ENCODE peak calls at places on chromosomes 7 and 10, in four cellular contexts. G, W, I and J are unnamed samples.

GRCh38 chr7:102942181-102942882 is 29.5 kb downstream of the LRRC17 start:
- DNase-seq in G (no peak), W (no peak), I (no peak), J (no peak)

GRCh38 chr7:36155811-36156361 is 2.8 kb downstream of the EEPD1 start:
- DNase-seq in G (no peak), I (no peak), W (peak), J (no peak)

GRCh38 chr10:80498833-80499671 is 38.6 kb upstream of the SH2D4B start:
- DNase-seq in W (peak), I (peak), G (peak), J (peak)

GRCh38 chr7:103989785-103990775 is 622 bp upstream of the RELN start:
- DNase-seq in W (peak), G (no peak), I (no peak), J (no peak)

GRCh38 chr7:141864765-141865447 is 23.6 kb upstream of the PRSS37 start:
- DNase-seq in I (no peak), W (peak), G (no peak), J (no peak)

GRCh38 chr7:8295638-8296361 is 33.8 kb upstream of the ICA1 start:
- DNase-seq in I (peak), W (peak), G (peak), J (peak)

GRCh38 chr7:77453531-77453930 is 37.4 kb upstream of the GSAP start:
- DNase-seq in W (no peak), I (no peak), G (no peak), J (no peak)

GRCh38 chr7:135942614-135943013 is 34.5 kb downstream of the MTPN start:
- DNase-seq in G (no peak), W (no peak), I (no peak), J (no peak)

GRCh38 chr7:734214-734613 is 7.1 kb upstream of the PRKAR1B start:
- DNase-seq in G (no peak), W (no peak), I (no peak), J (no peak)

GRCh38 chr10:130341325-130341724 is 205.1 kb downstream of the GLRX3 start:
- DNase-seq in G (no peak), W (no peak), I (no peak), J (no peak)

GRCh38 chr10:121392657-121393056 is 205.6 kb downstream of the FGFR2 start:
- DNase-seq in G (no peak), W (no peak), I (no peak), J (no peak)

GRCh38 chr10:17059197-17059688 is 70.4 kb downstream of the CUBN start:
- DNase-seq in G (peak), W (peak), I (no peak), J (peak)

GRCh38 chr7:129225931-129226572 is 1.2 kb downstream of the AHCYL2 start:
- DNase-seq in W (no peak), I (no peak), G (no peak), J (no peak)

GRCh38 chr10:112755446-112756117 is 194.5 kb upstream of the TCF7L2 start:
- DNase-seq in G (no peak), W (no peak), I (no peak), J (no peak)

GRCh38 chr7:3043544-3044395 is at the start of gene CARD11:
- DNase-seq in I (no peak), G (no peak), W (no peak), J (no peak)

GRCh38 chr7:4196121-4196819 is 485.8 kb upstream of the FOXK1 start:
- DNase-seq in W (no peak), G (no peak), I (no peak), J (no peak)

GRCh38 chr10:127881262-127881661 is 11.5 kb downstream of the CLRN3 start:
- DNase-seq in W (no peak), G (no peak), I (no peak), J (no peak)

GRCh38 chr7:96992624-96993452 is 12.5 kb upstream of the DLX6 start:
- DNase-seq in W (no peak), I (no peak), G (no peak), J (no peak)

GRCh38 chr7:106314875-106315274 is 30.1 kb upstream of the NAMPT start:
- DNase-seq in W (no peak), G (no peak), I (no peak), J (no peak)
- H3K4me3 ChIP-seq in W (no peak), G (no peak), I (no peak), J (no peak)

GRCh38 chr10:95247200-95247880 is 43.5 kb downstream of the PDLIM1 start:
- DNase-seq in I (no peak), W (peak), G (peak), J (peak)

GRCh38 chr10:95248989-95249388 is 41.8 kb downstream of the PDLIM1 start:
- DNase-seq in I (no peak), G (no peak), W (no peak), J (no peak)

GRCh38 chr10:95245425-95246055 is 45.3 kb downstream of the PDLIM1 start:
- DNase-seq in G (no peak), W (no peak), I (no peak), J (no peak)

GRCh38 chr10:95247881-95248583 is 42.8 kb downstream of the PDLIM1 start:
- DNase-seq in W (no peak), I (no peak), G (no peak), J (no peak)

DNA sequence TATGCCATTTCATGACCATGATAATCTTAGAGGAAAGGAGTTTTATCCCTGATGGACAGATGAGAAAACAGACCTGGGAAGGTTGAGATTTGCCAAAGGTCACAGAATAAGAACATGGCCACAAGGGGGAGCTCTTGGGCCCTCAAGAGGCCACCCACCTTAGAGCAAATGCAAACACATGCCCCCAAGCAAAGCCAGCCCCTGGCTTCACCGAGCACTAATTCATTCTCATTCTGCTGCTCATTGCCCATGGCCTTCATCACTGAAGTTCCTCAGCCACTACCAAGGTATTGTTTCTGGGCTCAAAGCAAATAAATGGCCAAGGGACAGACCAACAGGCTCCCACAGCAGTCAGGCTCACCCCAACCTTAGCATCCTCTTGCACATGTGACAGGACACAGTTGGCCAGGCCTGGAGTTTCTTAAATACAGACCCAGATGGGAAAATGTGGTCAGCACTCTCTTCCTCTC is 44.2 kb downstream of the PDLIM1 start:
- DNase-seq in G (no peak), I (no peak), W (peak), J (peak)
- TF ChIP-seq CTCF in G (peak), I (peak), W (peak), J (peak)

GRCh38 chr10:43002596-43002995 is 74.3 kb upstream of the RET start:
- DNase-seq in G (no peak), I (no peak), W (no peak), J (no peak)
- H3K4me3 ChIP-seq in G (no peak), I (no peak), W (no peak), J (no peak)

GRCh38 chr7:39154815-39155214 is 177.1 kb downstream of the POU6F2 start:
- DNase-seq in W (no peak), G (no peak), I (no peak), J (no peak)
- TF ChIP-seq CTCF in W (no peak), G (no peak), I (no peak), J (no peak)

DNA sequence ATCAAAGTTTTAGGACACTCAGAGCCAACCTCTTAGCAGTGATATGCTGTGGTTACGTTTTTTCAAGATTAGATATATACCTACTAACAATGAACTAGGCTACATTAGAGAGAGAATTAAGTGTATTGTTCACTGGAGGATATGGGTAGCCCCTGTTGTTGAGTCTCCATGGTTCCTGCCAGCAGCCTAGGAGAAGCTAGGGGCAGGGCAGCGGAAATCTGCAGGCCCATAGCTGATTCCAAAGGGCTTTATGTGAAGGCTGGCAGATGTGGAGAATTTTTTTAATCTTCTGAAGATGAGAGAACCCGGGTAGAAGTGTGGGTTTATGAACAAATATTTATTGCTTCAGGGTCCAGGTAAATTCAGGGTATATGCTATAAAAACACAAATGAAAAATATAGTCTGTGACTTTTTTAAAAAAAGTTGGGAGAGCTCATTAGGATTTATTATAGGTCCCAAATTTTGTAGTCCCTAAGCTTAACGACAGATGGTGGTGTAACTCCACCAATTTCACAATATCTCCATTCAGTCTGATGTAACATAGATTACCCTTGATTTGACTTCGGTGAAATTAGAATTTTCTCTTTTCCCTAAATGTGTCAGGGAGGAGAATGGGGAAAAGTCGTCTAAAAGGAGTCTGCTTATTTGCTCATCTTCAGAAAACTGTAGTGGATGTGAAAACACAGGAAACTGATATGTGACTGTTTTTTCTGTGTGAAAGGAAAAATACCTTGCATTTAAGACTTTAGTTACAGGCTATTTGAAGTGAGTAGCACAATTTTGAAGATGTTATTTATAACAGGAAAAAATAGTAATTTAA is 163.0 kb upstream of the PPP1R3A start:
- DNase-seq in I (peak), W (peak), G (peak), J (peak)
- H3K4me3 ChIP-seq in I (no peak), W (peak), G (no peak), J (no peak)

GRCh38 chr10:59704644-59705043 is 5.0 kb downstream of the SLC16A9 start:
- DNase-seq in I (no peak), W (no peak), G (no peak), J (no peak)

GRCh38 chr10:59702347-59702746 is 7.3 kb downstream of the SLC16A9 start:
- DNase-seq in G (no peak), W (no peak), I (no peak), J (no peak)

GRCh38 chr10:59694936-59695335 is 14.7 kb downstream of the SLC16A9 start:
- DNase-seq in W (no peak), G (no peak), I (no peak), J (no peak)

GRCh38 chr10:59698326-59698725 is 11.3 kb downstream of the SLC16A9 start:
- DNase-seq in W (no peak), G (no peak), I (no peak), J (no peak)

DNA sequence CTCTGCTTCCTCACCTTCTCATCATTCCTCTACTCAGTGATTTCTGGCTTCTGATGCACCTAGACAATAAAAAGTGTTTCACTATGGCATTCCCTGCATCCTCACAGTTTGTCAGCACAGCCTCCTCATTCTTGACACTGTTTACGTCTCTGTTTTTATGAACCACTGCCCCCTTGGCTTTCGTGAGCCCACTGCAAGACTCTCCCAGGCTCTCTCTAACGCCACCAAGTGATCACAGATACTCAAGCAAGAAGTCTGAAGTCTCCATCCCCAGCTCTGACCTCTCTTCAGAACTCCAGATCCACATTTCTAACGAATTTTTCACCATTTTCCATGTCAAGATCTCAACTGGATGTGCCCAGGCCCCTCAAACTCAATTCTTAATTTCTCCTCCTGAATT is 8.9 kb downstream of the SLC16A9 start:
- DNase-seq in I (no peak), W (no peak), G (no peak), J (no peak)
- TF ChIP-seq CTCF in I (peak), W (no peak), G (no peak), J (no peak)

DNA sequence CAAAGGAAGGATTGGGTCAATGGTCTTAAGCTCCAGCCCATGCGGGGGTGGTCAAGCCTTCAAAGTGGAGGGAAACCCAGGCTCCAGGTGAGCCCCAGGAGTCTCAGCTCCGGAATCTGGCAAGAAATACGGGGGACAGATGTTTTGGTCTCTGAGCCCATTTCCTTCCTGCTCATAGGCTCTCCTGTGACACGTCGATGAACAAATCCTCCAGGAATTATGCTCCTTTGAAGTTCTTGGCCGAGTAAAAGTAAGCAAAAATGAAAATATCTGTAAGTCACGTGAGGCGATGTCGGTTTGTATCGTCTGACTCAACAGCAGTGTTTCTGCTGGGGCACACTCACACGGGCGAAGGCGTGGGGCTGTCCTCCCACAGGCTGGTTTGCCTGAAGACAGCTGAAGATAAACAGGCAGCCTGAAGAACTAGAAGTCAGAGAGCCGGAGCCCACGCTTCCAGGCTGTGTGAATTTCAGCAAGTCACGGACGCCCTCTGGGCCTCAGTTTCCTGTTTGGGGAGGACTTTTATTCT is 52.6 kb upstream of the SMNDC1 start:
- DNase-seq in G (peak), I (no peak), W (peak), J (peak)
- H3K4me3 ChIP-seq in G (no peak), I (no peak), W (peak), J (no peak)

DNA sequence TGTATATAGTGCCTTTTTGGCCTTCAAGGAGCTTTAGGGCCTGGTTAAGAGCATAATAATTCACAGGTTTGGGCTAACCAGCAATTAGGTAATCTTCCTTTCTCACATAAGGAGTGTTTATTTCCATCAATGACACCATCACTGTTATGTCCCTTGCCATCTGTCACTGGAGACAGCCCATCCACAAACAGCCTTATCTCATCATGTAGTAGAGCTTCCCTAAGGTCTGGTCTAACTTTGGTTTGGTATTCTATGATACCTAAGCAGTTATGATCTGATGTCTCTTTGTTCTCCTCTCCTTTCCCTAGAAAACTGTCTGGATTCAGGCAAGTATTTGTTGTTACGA is 26.4 kb downstream of the MAPK8 start:
- DNase-seq in I (no peak), W (no peak), G (no peak), J (no peak)
- TF ChIP-seq CTCF in I (no peak), W (no peak), G (no peak), J (no peak)

GRCh38 chr7:28684729-28685211 is 272.5 kb downstream of the CREB5 start:
- DNase-seq in G (no peak), W (no peak), I (no peak), J (no peak)
- H3K4me3 ChIP-seq in G (no peak), W (no peak), I (no peak), J (no peak)